ENCODE peak calls at places on chromosomes 12 and 14, in six cellular contexts. One of them, this sample, is unnamed.

GRCh38 chr12:131098178-131098981 is 144.7 kb downstream of the ADGRD1 start:
- DNase-seq in Calu3: no peak
- DNase-seq in mucosa of descending colon: peak; percentile 13
- DNase-seq in vagina: no peak
- DNase-seq in AG09319: no peak
- DNase-seq in GM20000: no peak
- DNase-seq in this sample: no peak

GRCh38 chr14:83006071-83006670 is 1472.5 kb upstream of the SEL1L start:
- DNase-seq in Calu3: no peak
- DNase-seq in GM20000: no peak
- DNase-seq in mucosa of descending colon: no peak
- DNase-seq in vagina: no peak
- DNase-seq in AG09319: no peak
- DNase-seq in this sample: no peak

GRCh38 chr12:30969606-30970395 is 43.3 kb downstream of the TSPAN11 start:
- DNase-seq in vagina: no peak
- DNase-seq in Calu3: no peak
- DNase-seq in AG09319: no peak
- DNase-seq in mucosa of descending colon: peak; percentile 3
- DNase-seq in GM20000: no peak
- DNase-seq in this sample: no peak

GRCh38 chr12:64675795-64676194 is 65.5 kb downstream of the RASSF3 start:
- DNase-seq in Calu3: peak; percentile 61
- DNase-seq in mucosa of descending colon: no peak
- DNase-seq in GM20000: no peak
- DNase-seq in AG09319: no peak
- DNase-seq in vagina: no peak
- DNase-seq in this sample: peak; percentile 28

GRCh38 chr12:88876867-88877266 is 296.6 kb upstream of the KITLG start:
- DNase-seq in vagina: no peak
- DNase-seq in GM20000: no peak
- DNase-seq in AG09319: no peak
- DNase-seq in mucosa of descending colon: no peak
- DNase-seq in Calu3: no peak
- DNase-seq in this sample: no peak

GRCh38 chr12:11891350-11892064 is 179.2 kb upstream of the BCL2L14 start:
- DNase-seq in mucosa of descending colon: no peak
- DNase-seq in AG09319: no peak
- DNase-seq in GM20000: no peak
- DNase-seq in Calu3: no peak
- DNase-seq in vagina: no peak
- DNase-seq in this sample: no peak

GRCh38 chr12:79844693-79845092 is 90.2 kb downstream of the PPP1R12A start:
- DNase-seq in Calu3: peak; percentile 5
- DNase-seq in GM20000: no peak
- DNase-seq in vagina: no peak
- DNase-seq in AG09319: peak; percentile 25
- DNase-seq in mucosa of descending colon: no peak
- DNase-seq in this sample: peak; percentile 72

GRCh38 chr14:21408152-21408551 is 24.3 kb upstream of the SUPT16H start:
- DNase-seq in Calu3: no peak
- DNase-seq in AG09319: no peak
- DNase-seq in vagina: no peak
- DNase-seq in mucosa of descending colon: no peak
- DNase-seq in GM20000: no peak
- DNase-seq in this sample: peak; percentile 81

GRCh38 chr12:47032644-47033043 is 46.8 kb upstream of the PCED1B start:
- DNase-seq in mucosa of descending colon: no peak
- DNase-seq in AG09319: peak; percentile 48
- DNase-seq in Calu3: no peak
- DNase-seq in GM20000: peak; percentile 15
- DNase-seq in vagina: no peak
- DNase-seq in this sample: peak; percentile 51

DNA sequence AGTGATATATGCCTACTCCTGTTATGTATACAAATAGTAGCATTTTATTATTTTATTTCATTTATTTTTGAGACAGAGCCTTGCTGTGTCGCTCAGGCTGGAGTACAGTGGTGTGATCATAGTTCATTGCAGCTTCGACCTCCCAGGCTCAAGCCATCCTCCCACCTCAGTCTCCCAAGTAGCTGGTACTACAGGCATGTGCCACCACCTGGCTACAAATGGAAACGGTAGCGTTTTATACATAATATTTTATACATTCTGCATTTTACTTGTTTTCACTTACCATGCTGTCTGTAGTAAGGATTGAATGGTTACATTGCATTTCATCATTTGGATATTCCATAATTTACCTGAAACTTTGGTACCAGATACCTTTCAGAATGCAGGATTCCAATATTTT is 14.1 kb downstream of the C1R start:
- DNase-seq in mucosa of descending colon: no peak
- DNase-seq in vagina: no peak
- DNase-seq in Calu3: no peak
- DNase-seq in GM20000: no peak
- DNase-seq in AG09319: no peak
- DNase-seq in this sample: no peak
- TF ChIP-seq CTCF in mucosa of descending colon: no peak
- TF ChIP-seq CTCF in vagina: no peak
- TF ChIP-seq CTCF in Calu3: no peak
- TF ChIP-seq CTCF in GM20000: no peak
- TF ChIP-seq CTCF in AG09319: no peak
- TF ChIP-seq CTCF in this sample: no peak

GRCh38 chr12:22781339-22781738 is 156.4 kb downstream of the ETNK1 start:
- DNase-seq in mucosa of descending colon: no peak
- DNase-seq in vagina: no peak
- DNase-seq in GM20000: no peak
- DNase-seq in AG09319: no peak
- DNase-seq in Calu3: no peak
- DNase-seq in this sample: no peak
- TF ChIP-seq CTCF in mucosa of descending colon: no peak
- TF ChIP-seq CTCF in vagina: no peak
- TF ChIP-seq CTCF in GM20000: no peak
- TF ChIP-seq CTCF in AG09319: no peak
- TF ChIP-seq CTCF in Calu3: no peak
- TF ChIP-seq CTCF in this sample: peak; percentile 10

GRCh38 chr14:66746316-66747006 is 238.5 kb downstream of the GPHN start:
- DNase-seq in mucosa of descending colon: no peak
- DNase-seq in GM20000: no peak
- DNase-seq in vagina: no peak
- DNase-seq in AG09319: peak; percentile 3
- DNase-seq in Calu3: peak; percentile 58
- DNase-seq in this sample: peak; percentile 67
- TF ChIP-seq CTCF in mucosa of descending colon: no peak
- TF ChIP-seq CTCF in GM20000: peak; percentile 16
- TF ChIP-seq CTCF in vagina: no peak
- TF ChIP-seq CTCF in AG09319: peak; percentile 63
- TF ChIP-seq CTCF in Calu3: peak; percentile 45
- TF ChIP-seq CTCF in this sample: peak; percentile 77

GRCh38 chr12:110649341-110649847 is 35.5 kb downstream of the TCTN1 start:
- DNase-seq in AG09319: no peak
- DNase-seq in GM20000: no peak
- DNase-seq in mucosa of descending colon: no peak
- DNase-seq in vagina: no peak
- DNase-seq in Calu3: no peak
- DNase-seq in this sample: no peak
- TF ChIP-seq CTCF in AG09319: no peak
- TF ChIP-seq CTCF in GM20000: no peak
- TF ChIP-seq CTCF in mucosa of descending colon: no peak
- TF ChIP-seq CTCF in vagina: no peak
- TF ChIP-seq CTCF in Calu3: no peak
- TF ChIP-seq CTCF in this sample: no peak

GRCh38 chr14:81211844-81212243 is 8.9 kb downstream of the GTF2A1 start:
- DNase-seq in Calu3: peak; percentile 17
- DNase-seq in vagina: no peak
- DNase-seq in mucosa of descending colon: no peak
- DNase-seq in AG09319: no peak
- DNase-seq in GM20000: no peak
- DNase-seq in this sample: peak; percentile 17
- TF ChIP-seq CTCF in Calu3: no peak
- TF ChIP-seq CTCF in vagina: no peak
- TF ChIP-seq CTCF in mucosa of descending colon: no peak
- TF ChIP-seq CTCF in AG09319: peak; percentile 38
- TF ChIP-seq CTCF in GM20000: peak; percentile 28
- TF ChIP-seq CTCF in this sample: peak; percentile 66

GRCh38 chr12:94329366-94329765 is 130.3 kb downstream of the CEP83 start:
- DNase-seq in GM20000: no peak
- DNase-seq in AG09319: no peak
- DNase-seq in mucosa of descending colon: no peak
- DNase-seq in Calu3: no peak
- DNase-seq in vagina: no peak
- DNase-seq in this sample: no peak
- TF ChIP-seq CTCF in GM20000: no peak
- TF ChIP-seq CTCF in AG09319: no peak
- TF ChIP-seq CTCF in mucosa of descending colon: no peak
- TF ChIP-seq CTCF in Calu3: no peak
- TF ChIP-seq CTCF in vagina: no peak
- TF ChIP-seq CTCF in this sample: no peak